ENCODE peak calls at places on chromosomes 4 and X, in eight cellular contexts. O is upper lobe of right lung; K is stimulated activated CD4-positive, alpha-beta T cell treated with anti-CD3 and anti-CD28 coated beads, Interleukin-2, amount 100 ng/mL, for 24 hours; D is EH; F is anterior cingulate cortex; B is progenitor cell of endocrine pancreas; C is stimulated activated naive CD8-positive, alpha-beta T cell treated with anti-CD3 and anti-CD28 coated beads, Interleukin-15, amount 100 ng/mL, for 72 hours; X is C1 segment of cervical spinal cord. J is an unnamed sample.

GRCh38 chr4:98261291-98262271 is at the start of gene RAP1GDS1:
- DNase-seq in O (peak; percentile 79), K (peak; percentile 45), D (peak; percentile 78), F (peak; percentile 40), B (no peak), C (peak; percentile 69), X (peak; percentile 24), J (peak; percentile 50)

GRCh38 chrX:70096052-70096451 is 33.8 kb downstream of the OTUD6A start:
- DNase-seq in O (no peak), K (no peak), D (peak; percentile 26), F (no peak), B (no peak), C (no peak), X (no peak), J (no peak)

GRCh38 chrX:17944833-17945497 is 83.9 kb upstream of the RAI2 start:
- DNase-seq in O (no peak), K (no peak), D (peak; percentile 8), F (no peak), B (no peak), C (peak; percentile 14), X (no peak), J (no peak)

GRCh38 chr4:125112536-125112935 is 202.2 kb upstream of the FAT4 start:
- DNase-seq in O (no peak), K (no peak), D (no peak), F (no peak), B (no peak), C (no peak), X (no peak), J (no peak)

GRCh38 chrX:117985241-117985640 is 131.4 kb downstream of the KLHL13 start:
- DNase-seq in O (no peak), K (no peak), D (no peak), F (no peak), B (no peak), C (no peak), X (no peak), J (no peak)

GRCh38 chr4:102836596-102836995 is 9.2 kb upstream of the UBE2D3 start:
- DNase-seq in O (no peak), K (no peak), D (no peak), F (no peak), B (no peak), C (no peak), X (no peak), J (no peak)

GRCh38 chr4:42150653-42151567 is 1.5 kb downstream of the BEND4 start:
- DNase-seq in O (no peak), K (peak; percentile 14), D (no peak), F (no peak), B (peak; percentile 9), C (no peak), X (no peak), J (no peak)

GRCh38 chr4:153485374-153485773 is 19.2 kb downstream of the TMEM131L start:
- DNase-seq in O (no peak), K (no peak), D (no peak), F (no peak), B (no peak), C (no peak), X (no peak), J (no peak)

GRCh38 chrX:1657367-1658082 is 42.7 kb downstream of the ASMT start:
- DNase-seq in O (no peak), K (peak; percentile 55), D (peak; percentile 72), F (no peak), B (no peak), C (peak; percentile 58), X (no peak), J (peak; percentile 80)

GRCh38 chr4:10098770-10099139 is 17.8 kb downstream of the WDR1 start:
- DNase-seq in O (no peak), K (peak; percentile 52), D (peak; percentile 76), F (no peak), B (no peak), C (no peak), X (no peak), J (no peak)

J was measured in central memory CD8-positive, alpha-beta T cell.